ENCODE peak calls at places on chromosomes 13 and 19, in six cellular contexts. X is cardiac fibroblast, J is cardiac muscle cell, T is right atrium auricular region, M is foreskin fibroblast, K is AG10803. F is an unnamed sample.

GRCh38 chr13:73521291-73521626 is 462.5 kb downstream of the KLF5 start:
- DNase-seq in X (no peak), J (no peak), T (no peak), M (no peak), K (no peak), F (no peak)

GRCh38 chr13:39350461-39350881 is 252.5 kb downstream of the LHFPL6 start:
- DNase-seq in X (no peak), J (peak; percentile 37), T (no peak), M (no peak), K (no peak), F (no peak)

GRCh38 chr19:50273821-50274220 is 55.4 kb downstream of the KCNC3 start:
- DNase-seq in X (no peak), J (no peak), T (no peak), M (no peak), K (no peak), F (no peak)

GRCh38 chr13:113658836-113659235 is 838 bp upstream of the ATP4B start:
- DNase-seq in X (no peak), J (no peak), T (no peak), M (no peak), K (no peak), F (no peak)

GRCh38 chr19:17049711-17050280 is 23.2 kb upstream of the CPAMD8 start:
- DNase-seq in X (peak; percentile 61), J (no peak), T (no peak), M (peak; percentile 40), K (peak; percentile 41), F (no peak)

GRCh38 chr19:16258440-16258903 is 60.8 kb downstream of the AP1M1 start:
- DNase-seq in X (peak; percentile 61), J (no peak), T (peak; percentile 85), M (no peak), K (no peak), F (no peak)

GRCh38 chr13:61500176-61500575 is 84.5 kb upstream of the PCDH20 start:
- DNase-seq in X (no peak), J (no peak), T (no peak), M (no peak), K (no peak), F (no peak)

GRCh38 chr19:3509566-3509989 is 3.5 kb downstream of the FZR1 start:
- DNase-seq in X (peak; percentile 85), J (no peak), T (no peak), M (peak; percentile 48), K (peak; percentile 33), F (no peak)

GRCh38 chr19:50601407-50602088 is 33.3 kb upstream of the LRRC4B start:
- DNase-seq in X (no peak), J (no peak), T (no peak), M (no peak), K (no peak), F (no peak)

GRCh38 chr19:41299046-41299754 is 10.8 kb upstream of the CCDC97 start:
- DNase-seq in X (no peak), J (no peak), T (no peak), M (no peak), K (peak; percentile 28), F (no peak)

GRCh38 chr13:45538382-45538781 is 73.6 kb downstream of the COG3 start:
- DNase-seq in X (no peak), J (no peak), T (no peak), M (no peak), K (no peak), F (no peak)

GRCh38 chr13:48562296-48563066 is 29.6 kb upstream of the RCBTB2 start:
- DNase-seq in X (no peak), J (no peak), T (no peak), M (no peak), K (no peak), F (no peak)

GRCh38 chr19:15831626-15832025 is 16.2 kb upstream of the OR10H1 start:
- DNase-seq in X (no peak), J (no peak), T (no peak), M (no peak), K (no peak), F (no peak)

GRCh38 chr13:113053376-113053775 is 52.2 kb upstream of the F7 start:
- DNase-seq in X (no peak), J (no peak), T (no peak), M (no peak), K (no peak), F (no peak)

GRCh38 chr19:14118165-14119051 is 846 bp upstream of the PRKACA start:
- DNase-seq in X (peak; percentile 69), J (peak; percentile 32), T (peak; percentile 96), M (peak; percentile 85), K (peak; percentile 91), F (no peak)

GRCh38 chr13:78409172-78409571 is 194.2 kb downstream of the POU4F1 start:
- DNase-seq in X (no peak), J (no peak), T (no peak), M (no peak), K (no peak), F (no peak)

GRCh38 chr19:42553292-42554045 is 25.2 kb upstream of the CEACAM1 start:
- DNase-seq in X (peak; percentile 78), J (no peak), T (peak; percentile 51), M (peak; percentile 56), K (peak; percentile 90), F (no peak)

GRCh38 chr19:17236831-17237543 is 8.7 kb downstream of the NR2F6 start:
- DNase-seq in X (no peak), J (no peak), T (no peak), M (no peak), K (no peak), F (no peak)

GRCh38 chr19:14395710-14396338 is 14.6 kb downstream of the ADGRE5 start:
- DNase-seq in X (no peak), J (no peak), T (no peak), M (peak; percentile 34), K (peak; percentile 68), F (no peak)

GRCh38 chr13:63463782-63464610 is 2048.3 kb upstream of the PCDH20 start:
- DNase-seq in X (no peak), J (no peak), T (no peak), M (no peak), K (no peak), F (no peak)

GRCh38 chr19:14113762-14114414 is 3.7 kb downstream of the PRKACA start:
- DNase-seq in X (no peak), J (no peak), T (no peak), M (no peak), K (no peak), F (no peak)

GRCh38 chr13:25178070-25178469 is 6.0 kb upstream of the AMER2 start:
- DNase-seq in X (no peak), J (no peak), T (no peak), M (no peak), K (no peak), F (no peak)

GRCh38 chr19:6997679-6998445 is 23.4 kb downstream of the MBD3L2B start:
- DNase-seq in X (peak; percentile 45), J (no peak), T (no peak), M (peak; percentile 7), K (peak; percentile 4), F (no peak)

GRCh38 chr13:31322702-31323101 is 122.9 kb downstream of the B3GLCT start:
- DNase-seq in X (no peak), J (no peak), T (no peak), M (no peak), K (no peak), F (no peak)

DNA sequence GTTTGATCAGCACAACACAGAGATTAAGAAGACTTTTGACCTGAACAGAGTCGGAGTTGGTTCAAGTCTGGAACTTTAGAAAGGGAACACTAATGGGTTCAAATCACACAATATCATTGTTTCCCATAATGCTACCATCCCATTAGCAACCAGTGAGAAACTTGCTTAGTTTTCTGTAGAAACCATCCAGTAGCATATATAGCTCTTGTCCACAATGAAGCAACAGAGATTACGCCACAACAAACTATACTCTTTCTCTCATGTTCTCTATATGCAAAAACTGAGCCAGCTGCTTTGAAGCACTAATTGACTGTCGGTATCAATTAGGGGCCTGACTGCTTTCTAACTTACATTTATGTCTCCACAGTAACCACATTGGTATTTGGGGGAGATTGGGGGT is 376.9 kb upstream of the SPRY2 start:
- DNase-seq in X (no peak), J (no peak), T (no peak), M (no peak), K (no peak), F (no peak)
- TF ChIP-seq CTCF in X (no peak), J (no peak), T (no peak), M (no peak), K (no peak), F (no peak)

GRCh38 chr13:37602743-37603381 is 4.3 kb upstream of the POSTN start:
- DNase-seq in X (peak; percentile 63), J (peak; percentile 16), T (no peak), M (no peak), K (peak; percentile 52), F (no peak)
- TF ChIP-seq CTCF in X (peak; percentile 59), J (peak; percentile 55), T (no peak), M (peak; percentile 21), K (peak; percentile 81), F (peak; percentile 49)

DNA sequence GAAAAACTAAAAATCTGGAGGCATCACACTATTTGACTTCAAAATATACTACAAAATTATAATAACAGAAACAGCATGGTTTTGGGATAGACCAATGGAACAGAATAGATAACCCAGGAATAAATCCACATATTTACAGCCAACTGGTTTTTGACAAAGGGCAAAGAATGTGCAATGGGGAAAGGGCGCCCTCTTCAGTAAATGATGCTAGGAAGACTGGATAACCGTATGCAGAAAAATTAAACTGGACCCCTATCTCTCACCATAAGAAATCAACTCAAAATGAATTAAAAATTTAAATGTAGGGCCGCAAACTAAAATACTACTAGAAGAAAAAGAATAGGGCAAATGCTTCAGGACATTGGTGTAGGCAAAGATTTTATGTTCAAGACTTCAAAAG is 440.5 kb upstream of the SGCG start:
- DNase-seq in X (no peak), J (peak; percentile 15), T (no peak), M (no peak), K (no peak), F (no peak)
- TF ChIP-seq CTCF in X (no peak), J (peak; percentile 9), T (no peak), M (no peak), K (no peak), F (peak; percentile 17)

GRCh38 chr13:102033719-102034446 is 368.0 kb downstream of the FGF14 start:
- DNase-seq in X (no peak), J (no peak), T (no peak), M (no peak), K (no peak), F (no peak)
- TF ChIP-seq CTCF in X (no peak), J (no peak), T (no peak), M (no peak), K (no peak), F (no peak)

GRCh38 chr19:676343-677105 is at the start of gene FSTL3:
- DNase-seq in X (peak; percentile 43), J (peak; percentile 33), T (no peak), M (no peak), K (no peak), F (peak; percentile 54)

GRCh38 chr19:674282-675151 is 1.7 kb upstream of the FSTL3 start:
- DNase-seq in X (no peak), J (no peak), T (no peak), M (no peak), K (no peak), F (no peak)

GRCh38 chr19:676007-676342 is 217 bp upstream of the FSTL3 start:
- DNase-seq in X (no peak), J (no peak), T (no peak), M (no peak), K (no peak), F (no peak)

GRCh38 chr19:664913-665443 is 2.0 kb upstream of the RNF126 start:
- DNase-seq in X (peak; percentile 79), J (peak; percentile 91), T (peak; percentile 85), M (peak; percentile 54), K (peak; percentile 62), F (peak; percentile 97)

GRCh38 chr19:670609-671075 is 5.5 kb upstream of the FSTL3 start:
- DNase-seq in X (no peak), J (no peak), T (no peak), M (no peak), K (no peak), F (no peak)
- TF ChIP-seq CTCF in X (peak; percentile 13), J (peak; percentile 4), T (no peak), M (no peak), K (no peak), F (no peak)

GRCh38 chr13:59680429-59681024 is 483.2 kb downstream of the DIAPH3 start:
- DNase-seq in X (peak; percentile 55), J (peak; percentile 39), T (no peak), M (peak; percentile 9), K (peak; percentile 31), F (no peak)
- TF ChIP-seq CTCF in X (peak; percentile 71), J (peak; percentile 78), T (no peak), M (peak; percentile 75), K (peak; percentile 77), F (peak; percentile 79)